ENCODE peak calls at places on chromosomes 13 and 19, in four cellular contexts. One of them, this sample, is unnamed.

GRCh38 chr13:30033681-30034447 is 183.4 kb upstream of the UBL3 start:
- DNase-seq in renal cortical epithelial cell: peak; percentile 73
- DNase-seq in left colon: no peak
- DNase-seq in MM.1S: no peak
- DNase-seq in this sample: peak; percentile 57

GRCh38 chr13:40438999-40439797 is 227.2 kb downstream of the FOXO1 start:
- DNase-seq in renal cortical epithelial cell: no peak
- DNase-seq in left colon: no peak
- DNase-seq in MM.1S: no peak
- DNase-seq in this sample: no peak

GRCh38 chr19:37654525-37654832 is 786 bp downstream of the ZFP30 start:
- DNase-seq in renal cortical epithelial cell: peak; percentile 21
- DNase-seq in left colon: no peak
- DNase-seq in MM.1S: no peak
- DNase-seq in this sample: peak; percentile 58

GRCh38 chr13:99158846-99159245 is 41.8 kb upstream of the UBAC2 start:
- DNase-seq in renal cortical epithelial cell: no peak
- DNase-seq in left colon: no peak
- DNase-seq in MM.1S: no peak
- DNase-seq in this sample: no peak

GRCh38 chr13:99053636-99054233 is 75.9 kb upstream of the DOCK9 start:
- DNase-seq in renal cortical epithelial cell: no peak
- DNase-seq in left colon: no peak
- DNase-seq in MM.1S: no peak
- DNase-seq in this sample: no peak

GRCh38 chr13:60431108-60431700 is 34.2 kb downstream of the TDRD3 start:
- DNase-seq in renal cortical epithelial cell: peak; percentile 78
- DNase-seq in left colon: no peak
- DNase-seq in MM.1S: peak; percentile 62
- DNase-seq in this sample: peak; percentile 44

GRCh38 chr13:40653558-40654318 is 12.7 kb downstream of the FOXO1 start:
- DNase-seq in renal cortical epithelial cell: no peak
- DNase-seq in left colon: no peak
- DNase-seq in MM.1S: no peak
- DNase-seq in this sample: no peak

GRCh38 chr19:1355258-1355973 is 28.3 kb upstream of the NDUFS7 start:
- DNase-seq in renal cortical epithelial cell: no peak
- DNase-seq in left colon: no peak
- DNase-seq in MM.1S: no peak
- DNase-seq in this sample: no peak

GRCh38 chr13:52405767-52406494 is at the start of gene THSD1:
- DNase-seq in renal cortical epithelial cell: no peak
- DNase-seq in left colon: peak; percentile 36
- DNase-seq in MM.1S: no peak
- DNase-seq in this sample: peak; percentile 66

GRCh38 chr13:113859311-113860050 is 4.4 kb downstream of the GAS6 start:
- DNase-seq in renal cortical epithelial cell: no peak
- DNase-seq in left colon: no peak
- DNase-seq in MM.1S: peak; percentile 28
- DNase-seq in this sample: no peak

GRCh38 chr19:18202759-18203407 is 959 bp downstream of the RAB3A start:
- DNase-seq in renal cortical epithelial cell: no peak
- DNase-seq in left colon: peak; percentile 64
- DNase-seq in MM.1S: peak; percentile 51
- DNase-seq in this sample: no peak

GRCh38 chr13:24997367-24997967 is 98.5 kb upstream of the PABPC3 start:
- DNase-seq in renal cortical epithelial cell: peak; percentile 33
- DNase-seq in left colon: no peak
- DNase-seq in MM.1S: peak; percentile 36
- DNase-seq in this sample: peak; percentile 20

GRCh38 chr13:49791214-49791752 is 1.2 kb downstream of the KPNA3 start:
- DNase-seq in renal cortical epithelial cell: peak; percentile 64
- DNase-seq in left colon: peak; percentile 26
- DNase-seq in MM.1S: peak; percentile 54
- DNase-seq in this sample: peak; percentile 28

GRCh38 chr19:277581-278165 is 13.5 kb downstream of the PLPP2 start:
- DNase-seq in renal cortical epithelial cell: peak; percentile 16
- DNase-seq in left colon: no peak
- DNase-seq in MM.1S: no peak
- DNase-seq in this sample: no peak

GRCh38 chr13:33927315-33927714 is 109.4 kb downstream of the RFC3 start:
- DNase-seq in renal cortical epithelial cell: peak; percentile 88
- DNase-seq in left colon: no peak
- DNase-seq in MM.1S: no peak
- DNase-seq in this sample: peak; percentile 15